ENCODE peak calls at places on chromosomes 6 and 20, in six cellular contexts. K is dorsolateral prefrontal cortex, V is heart right ventricle, L is AG10803, P is ovary, T is H1. Q is an unnamed sample.

GRCh38 chr20:58698741-58699141 is 6.1 kb downstream of the NPEPL1 start:
- DNase-seq in K (no peak), V (no peak), L (no peak), P (peak), T (no peak), Q (no peak)

GRCh38 chr6:47655719-47656595 is 42.4 kb upstream of the ADGRF4 start:
- DNase-seq in K (peak), V (peak), L (no peak), P (no peak), T (no peak), Q (no peak)

GRCh38 chr6:161254126-161254753 is 19.6 kb downstream of the AGPAT4 start:
- DNase-seq in K (no peak), V (no peak), L (peak), P (no peak), T (no peak), Q (no peak)

GRCh38 chr6:48670546-48670945 is 559.5 kb upstream of the PTCHD4 start:
- DNase-seq in K (no peak), V (no peak), L (no peak), P (no peak), T (no peak), Q (no peak)

GRCh38 chr20:52340036-52340634 is 148.6 kb upstream of the ZFP64 start:
- DNase-seq in K (no peak), V (no peak), L (peak), P (no peak), T (no peak), Q (no peak)

GRCh38 chr6:103273048-103273447 is 1586.7 kb downstream of the HACE1 start:
- DNase-seq in K (no peak), V (no peak), L (no peak), P (no peak), T (no peak), Q (no peak)

GRCh38 chr20:63591786-63592355 is 17.8 kb upstream of the HELZ2 start:
- DNase-seq in K (no peak), V (no peak), L (no peak), P (no peak), T (no peak), Q (no peak)

GRCh38 chr6:56065408-56065807 is 182.0 kb downstream of the COL21A1 start:
- DNase-seq in K (no peak), V (no peak), L (no peak), P (no peak), T (no peak), Q (no peak)

GRCh38 chr6:41638801-41639555 is 710 bp downstream of the MDFI start:
- DNase-seq in K (no peak), V (no peak), L (no peak), P (peak), T (peak), Q (no peak)

GRCh38 chr6:32922083-32922482 is 18.7 kb downstream of the HLA-DMB start:
- DNase-seq in K (no peak), V (no peak), L (no peak), P (no peak), T (no peak), Q (no peak)

GRCh38 chr6:32298632-32299336 is 72.9 kb downstream of the TSBP1 start:
- DNase-seq in K (no peak), V (no peak), L (peak), P (no peak), T (no peak), Q (no peak)

GRCh38 chr20:61754976-61755778 is 310.5 kb downstream of the TAF4 start:
- DNase-seq in K (no peak), V (no peak), L (no peak), P (no peak), T (no peak), Q (no peak)

GRCh38 chr20:3158968-3159431 is 665 bp downstream of the FASTKD5 start:
- DNase-seq in K (no peak), V (no peak), L (peak), P (no peak), T (no peak), Q (no peak)

GRCh38 chr6:43648248-43648647 is 3.4 kb downstream of the RSPH9 start:
- DNase-seq in K (no peak), V (no peak), L (no peak), P (no peak), T (no peak), Q (no peak)

GRCh38 chr6:118896339-118897136 is 2.6 kb downstream of the ASF1A start:
- DNase-seq in K (no peak), V (no peak), L (peak), P (no peak), T (no peak), Q (no peak)

GRCh38 chr6:119587537-119587936 is 238.0 kb upstream of the MAN1A1 start:
- DNase-seq in K (no peak), V (no peak), L (peak), P (no peak), T (no peak), Q (no peak)

GRCh38 chr6:89291256-89291819 is 23.8 kb downstream of the GABRR2 start:
- DNase-seq in K (no peak), V (no peak), L (no peak), P (no peak), T (peak), Q (peak)

GRCh38 chr20:878511-879307 is 37.4 kb downstream of the ANGPT4 start:
- DNase-seq in K (no peak), V (no peak), L (peak), P (no peak), T (peak), Q (no peak)

GRCh38 chr6:116887884-116888283 is 10.8 kb downstream of the RFX6 start:
- DNase-seq in K (no peak), V (no peak), L (no peak), P (no peak), T (no peak), Q (no peak)

GRCh38 chr20:47432251-47433210 is 69.2 kb upstream of the NCOA3 start:
- DNase-seq in K (no peak), V (no peak), L (no peak), P (no peak), T (no peak), Q (no peak)

GRCh38 chr20:8542115-8542486 is 410.0 kb downstream of the PLCB1 start:
- DNase-seq in K (no peak), V (no peak), L (no peak), P (no peak), T (no peak), Q (no peak)

GRCh38 chr6:54267798-54268197 is 40.4 kb upstream of the TINAG start:
- DNase-seq in K (no peak), V (no peak), L (peak), P (no peak), T (no peak), Q (no peak)

GRCh38 chr6:21064716-21065340 is 528.7 kb upstream of the SOX4 start:
- DNase-seq in K (no peak), V (no peak), L (peak), P (no peak), T (no peak), Q (no peak)

GRCh38 chr6:158060447-158061360 is 79.0 kb downstream of the SYNJ2 start:
- DNase-seq in K (peak), V (peak), L (peak), P (peak), T (no peak), Q (no peak)

GRCh38 chr6:46016063-46016608 is 476 bp upstream of the CLIC5 start:
- DNase-seq in K (no peak), V (no peak), L (no peak), P (no peak), T (no peak), Q (no peak)

GRCh38 chr20:59831024-59831900 is 102.2 kb downstream of the SYCP2 start:
- DNase-seq in K (peak), V (no peak), L (no peak), P (no peak), T (peak), Q (no peak)

GRCh38 chr6:142642651-142643050 is 302.3 kb downstream of the HIVEP2 start:
- DNase-seq in K (no peak), V (no peak), L (peak), P (no peak), T (no peak), Q (no peak)

GRCh38 chr6:21767891-21768659 is 174.5 kb downstream of the SOX4 start:
- DNase-seq in K (no peak), V (no peak), L (peak), P (no peak), T (no peak), Q (no peak)

GRCh38 chr20:61055642-61056041 is 196.4 kb upstream of the CDH4 start:
- DNase-seq in K (no peak), V (no peak), L (no peak), P (no peak), T (no peak), Q (no peak)

GRCh38 chr20:23408957-23409356 is 12.3 kb downstream of the NAPB start:
- DNase-seq in K (no peak), V (no peak), L (no peak), P (no peak), T (no peak), Q (no peak)

GRCh38 chr6:33909737-33910136 is 105.9 kb upstream of the MLN start:
- DNase-seq in K (no peak), V (no peak), L (no peak), P (no peak), T (no peak), Q (no peak)

GRCh38 chr6:44086931-44087574 is 40.2 kb downstream of the MRPL14 start:
- DNase-seq in K (no peak), V (peak), L (peak), P (no peak), T (no peak), Q (no peak)

GRCh38 chr6:90442366-90442765 is 144.5 kb downstream of the MAP3K7 start:
- DNase-seq in K (no peak), V (no peak), L (peak), P (no peak), T (no peak), Q (no peak)

GRCh38 chr6:44000164-44000842 is 126.9 kb downstream of the MRPL14 start:
- DNase-seq in K (no peak), V (no peak), L (no peak), P (peak), T (no peak), Q (no peak)

GRCh38 chr6:149884215-149884614 is 13.7 kb downstream of the RAET1E start:
- DNase-seq in K (no peak), V (no peak), L (no peak), P (peak), T (peak), Q (no peak)

DNA sequence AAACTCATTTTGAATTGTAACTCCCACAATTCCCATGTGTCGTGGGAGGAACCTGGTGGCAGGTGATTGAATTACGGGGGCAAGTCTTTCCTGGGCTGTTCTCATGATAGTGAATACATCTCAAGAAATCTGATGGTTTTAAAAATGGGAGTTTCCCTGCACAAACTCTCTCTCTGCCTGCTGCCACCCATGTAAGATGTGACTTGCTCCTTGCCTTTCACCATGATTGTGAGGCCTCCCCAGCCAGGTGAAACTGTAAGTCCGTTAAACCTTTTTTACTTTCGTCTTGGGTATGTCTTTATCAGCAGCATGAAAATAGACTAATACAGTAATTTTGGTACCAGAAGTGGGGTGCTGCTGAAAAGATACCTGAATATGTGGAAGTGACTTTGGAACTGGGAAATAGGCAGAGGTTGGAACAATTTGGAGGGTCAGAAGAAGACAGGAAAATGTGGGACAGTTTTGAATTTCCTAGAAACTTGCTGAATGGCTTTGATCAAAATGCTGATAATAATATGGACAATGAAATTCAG is 41.4 kb upstream of the SAMHD1 start:
- DNase-seq in K (no peak), V (no peak), L (no peak), P (no peak), T (no peak), Q (no peak)
- TF ChIP-seq CTCF in K (no peak), V (no peak), L (no peak), P (no peak), T (peak), Q (no peak)

GRCh38 chr20:17882065-17882833 is 86.3 kb downstream of the SNX5 start:
- DNase-seq in K (no peak), V (no peak), L (no peak), P (no peak), T (no peak), Q (no peak)

GRCh38 chr20:17885076-17885475 is 83.5 kb downstream of the SNX5 start:
- DNase-seq in K (no peak), V (no peak), L (no peak), P (no peak), T (no peak), Q (no peak)

GRCh38 chr20:17884318-17885003 is 84.1 kb downstream of the SNX5 start:
- DNase-seq in K (no peak), V (no peak), L (no peak), P (no peak), T (no peak), Q (no peak)

GRCh38 chr20:17882834-17883591 is 85.6 kb downstream of the SNX5 start:
- DNase-seq in K (no peak), V (no peak), L (no peak), P (no peak), T (no peak), Q (no peak)

DNA sequence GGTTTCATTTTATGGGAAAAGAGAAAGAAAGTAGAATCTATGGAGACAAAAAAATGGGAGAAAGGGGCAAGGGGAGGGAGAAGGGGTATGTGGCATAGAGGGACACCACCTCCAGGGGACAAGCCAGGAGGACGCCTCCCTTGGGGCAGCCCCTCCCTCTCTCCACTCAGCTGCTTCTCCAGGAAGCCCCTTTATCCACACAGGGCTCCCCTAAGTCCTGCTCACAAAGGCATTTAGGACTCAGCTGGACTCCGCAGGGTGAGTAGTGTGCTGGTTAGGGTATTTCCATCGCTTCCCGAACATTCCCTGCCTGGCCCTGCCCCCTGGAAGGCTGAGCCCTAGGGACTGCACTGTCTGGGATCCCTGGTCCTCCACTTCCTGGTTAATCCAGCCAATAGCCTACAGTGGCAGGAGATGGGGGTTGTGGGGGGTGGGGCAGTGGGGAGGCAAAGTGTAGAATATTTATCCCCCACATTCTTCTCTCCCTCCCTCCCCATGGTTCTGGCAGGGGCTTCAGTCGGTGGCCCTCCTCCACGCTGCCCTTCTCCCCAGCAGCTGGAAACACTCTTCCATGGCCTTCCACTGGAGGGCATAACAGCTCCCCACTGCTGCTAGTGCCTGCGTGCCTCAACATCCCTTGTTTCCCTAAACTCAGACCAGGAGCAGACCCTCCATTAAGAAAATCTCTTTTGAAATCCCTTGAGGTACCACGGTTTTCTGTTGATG is 84.8 kb downstream of the SNX5 start:
- DNase-seq in K (no peak), V (no peak), L (no peak), P (no peak), T (no peak), Q (no peak)
- TF ChIP-seq CTCF in K (no peak), V (no peak), L (no peak), P (no peak), T (peak), Q (no peak)

GRCh38 chr20:44222969-44223368 is 12.4 kb upstream of the OSER1 start:
- DNase-seq in K (no peak), V (no peak), L (no peak), P (no peak), T (no peak), Q (no peak)
- TF ChIP-seq CTCF in K (no peak), V (no peak), L (no peak), P (no peak), T (peak), Q (no peak)

GRCh38 chr6:137040393-137040792 is 4.4 kb downstream of the IL20RA start:
- DNase-seq in K (no peak), V (no peak), L (no peak), P (no peak), T (no peak), Q (no peak)

GRCh38 chr6:137046871-137047412 is 2.2 kb upstream of the IL20RA start:
- DNase-seq in K (no peak), V (no peak), L (no peak), P (no peak), T (no peak), Q (no peak)

GRCh38 chr6:137045221-137045789 is 540 bp upstream of the IL20RA start:
- DNase-seq in K (no peak), V (no peak), L (no peak), P (no peak), T (no peak), Q (no peak)

GRCh38 chr6:137043710-137044365 is 927 bp downstream of the IL20RA start:
- DNase-seq in K (no peak), V (no peak), L (peak), P (no peak), T (no peak), Q (no peak)

GRCh38 chr6:137044366-137045220 is at the start of gene IL20RA:
- DNase-seq in K (no peak), V (peak), L (no peak), P (peak), T (peak), Q (no peak)
- TF ChIP-seq CTCF in K (no peak), V (no peak), L (no peak), P (peak), T (peak), Q (no peak)

GRCh38 chr20:10648651-10649050 is 25.1 kb downstream of the JAG1 start:
- DNase-seq in K (no peak), V (no peak), L (peak), P (no peak), T (no peak), Q (no peak)

GRCh38 chr20:10647471-10647870 is 26.3 kb downstream of the JAG1 start:
- DNase-seq in K (no peak), V (no peak), L (no peak), P (no peak), T (no peak), Q (no peak)

GRCh38 chr20:10647909-10648308 is 25.9 kb downstream of the JAG1 start:
- DNase-seq in K (no peak), V (no peak), L (no peak), P (no peak), T (no peak), Q (no peak)

GRCh38 chr20:10649817-10650200 is 24.0 kb downstream of the JAG1 start:
- DNase-seq in K (no peak), V (no peak), L (peak), P (no peak), T (no peak), Q (no peak)

GRCh38 chr20:10649080-10649816 is 24.6 kb downstream of the JAG1 start:
- DNase-seq in K (no peak), V (no peak), L (no peak), P (no peak), T (no peak), Q (no peak)
- TF ChIP-seq CTCF in K (no peak), V (no peak), L (no peak), P (no peak), T (no peak), Q (no peak)

DNA sequence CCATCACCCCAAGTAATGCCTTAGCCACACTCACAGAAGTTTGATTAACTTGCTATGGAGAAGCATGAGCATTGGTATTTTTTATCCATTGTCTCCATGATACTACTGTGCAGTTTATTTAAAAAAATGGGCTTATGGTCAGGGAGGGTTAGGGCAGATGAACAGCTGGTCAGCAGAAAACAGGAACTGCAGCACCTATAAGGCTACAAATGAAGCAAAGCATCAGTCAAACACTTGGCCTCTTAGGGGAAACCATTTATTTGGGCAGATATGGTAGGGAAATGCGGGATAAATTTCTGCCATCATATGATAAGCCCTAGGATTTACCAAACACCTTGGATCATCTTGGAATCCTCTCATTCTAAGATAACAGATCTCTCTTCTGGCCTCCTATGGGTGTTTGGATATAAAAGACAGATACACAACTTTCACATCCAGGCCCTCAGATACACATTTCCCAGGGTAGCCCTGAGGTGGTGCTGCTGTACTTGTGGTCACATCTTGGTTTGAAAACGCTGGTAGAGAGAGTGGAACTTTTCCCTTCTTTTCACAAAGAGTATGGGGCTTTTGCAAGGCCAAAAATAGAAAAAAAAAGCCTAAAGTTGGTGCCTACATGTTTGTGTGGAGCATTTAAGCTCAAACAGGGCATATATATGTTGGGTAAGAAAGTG is 42.8 kb upstream of the AHI1 start:
- DNase-seq in K (no peak), V (no peak), L (peak), P (peak), T (no peak), Q (no peak)
- TF ChIP-seq CTCF in K (peak), V (no peak), L (peak), P (no peak), T (peak), Q (peak)